ENCODE peak calls at places on chromosome 13, in eight cellular contexts. R is psoas muscle, H is heart right ventricle, O is neuronal stem cell, A is iris pigment epithelial cell, V is fibroblast of lung, B is T-helper 2 cell, Q is NCI-H1105. W is an unnamed sample.

GRCh38 chr13:96834626-96835025 is 159.7 kb downstream of the OXGR1 start:
- DNase-seq in R (no peak), A (no peak), B (no peak), H (no peak), Q (no peak), O (no peak), V (no peak), W (no peak)

GRCh38 chr13:113664751-113665581 is 2.1 kb upstream of the GRK1 start:
- DNase-seq in H (no peak), V (no peak), R (peak), Q (no peak), O (no peak), A (no peak), B (no peak), W (no peak)

GRCh38 chr13:40342461-40342860 is 324.0 kb downstream of the FOXO1 start:
- DNase-seq in V (no peak), R (no peak), O (no peak), A (no peak), Q (no peak), B (no peak), H (no peak), W (no peak)

GRCh38 chr13:68759617-68760016 is 1348.0 kb upstream of the ATXN8OS start:
- DNase-seq in R (no peak), Q (no peak), V (no peak), B (no peak), A (no peak), O (no peak), H (no peak), W (no peak)

GRCh38 chr13:101556676-101557121 is 104.2 kb downstream of the ITGBL1 start:
- DNase-seq in V (peak), Q (no peak), H (no peak), B (no peak), A (peak), R (peak), O (no peak), W (no peak)

GRCh38 chr13:76890036-76890435 is 3.8 kb upstream of the KCTD12 start:
- DNase-seq in H (no peak), Q (no peak), V (peak), O (no peak), A (peak), B (no peak), R (no peak), W (no peak)

GRCh38 chr13:106597190-106597589 is 29.3 kb upstream of the ARGLU1 start:
- DNase-seq in R (peak), H (peak), V (no peak), B (no peak), O (no peak), A (no peak), Q (no peak), W (no peak)

GRCh38 chr13:28636677-28637317 is 22.1 kb upstream of the POMP start:
- DNase-seq in B (no peak), H (no peak), R (no peak), O (peak), V (peak), A (peak), Q (no peak), W (no peak)

GRCh38 chr13:109088101-109088500 is 458.7 kb downstream of the MYO16 start:
- DNase-seq in V (no peak), O (no peak), B (no peak), A (no peak), R (no peak), Q (no peak), H (no peak), W (no peak)

GRCh38 chr13:72132065-72132464 is 265.1 kb upstream of the DACH1 start:
- DNase-seq in O (no peak), R (no peak), H (no peak), B (no peak), V (no peak), Q (no peak), A (no peak), W (no peak)

GRCh38 chr13:73274147-73274546 is 215.3 kb downstream of the KLF5 start:
- DNase-seq in A (peak), V (no peak), O (no peak), B (no peak), H (no peak), R (no peak), Q (no peak), W (no peak)